ENCODE peak calls at places on chromosomes 16 and 17, in eight cellular contexts. R is cardiac fibroblast, B is thoracic aorta, T is A549, G is transverse colon, J is cardiac muscle cell, L is AG10803, P is endodermal cell. D is an unnamed sample.

GRCh38 chr17:64205804-64206203 is 57.3 kb downstream of the TEX2 start:
- DNase-seq in R (no peak), B (no peak), T (no peak), G (no peak), J (no peak), L (no peak), P (no peak), D (no peak)

GRCh38 chr16:11796227-11797165 is 562 bp downstream of the ZC3H7A start:
- DNase-seq in R (peak), B (no peak), T (peak), G (peak), J (peak), L (peak), P (peak), D (peak)

GRCh38 chr17:82170412-82170961 is 42.2 kb downstream of the CCDC57 start:
- DNase-seq in R (no peak), B (no peak), T (no peak), G (no peak), J (no peak), L (no peak), P (peak), D (peak)

GRCh38 chr16:79839851-79840321 is 239.3 kb upstream of the MAF start:
- DNase-seq in R (no peak), B (no peak), T (no peak), G (no peak), J (no peak), L (no peak), P (no peak), D (no peak)

GRCh38 chr17:39622380-39623006 is 4.3 kb upstream of the PPP1R1B start:
- DNase-seq in R (no peak), B (no peak), T (peak), G (no peak), J (no peak), L (no peak), P (no peak), D (no peak)

GRCh38 chr17:82187500-82187899 is 25.1 kb downstream of the CCDC57 start:
- DNase-seq in R (no peak), B (no peak), T (no peak), G (no peak), J (no peak), L (no peak), P (no peak), D (no peak)

GRCh38 chr17:61701978-61702377 is 111.0 kb upstream of the NACA2 start:
- DNase-seq in R (no peak), B (no peak), T (no peak), G (no peak), J (no peak), L (no peak), P (no peak), D (no peak)

GRCh38 chr16:19809121-19809635 is 75.5 kb downstream of the GPRC5B start:
- DNase-seq in R (peak), B (no peak), T (no peak), G (no peak), J (no peak), L (peak), P (no peak), D (no peak)

GRCh38 chr17:35973333-35974260 is 7.7 kb downstream of the CCL16 start:
- DNase-seq in R (peak), B (no peak), T (no peak), G (no peak), J (no peak), L (peak), P (no peak), D (no peak)

GRCh38 chr16:50438041-50438437 is 69.3 kb upstream of the BRD7 start:
- DNase-seq in R (no peak), B (no peak), T (no peak), G (no peak), J (no peak), L (no peak), P (peak), D (no peak)

GRCh38 chr16:4613636-4614570 is 785 bp downstream of the UBALD1 start:
- DNase-seq in R (peak), B (no peak), T (no peak), G (peak), J (peak), L (peak), P (peak), D (no peak)

GRCh38 chr16:87715658-87716057 is 50.1 kb downstream of the KLHDC4 start:
- DNase-seq in R (peak), B (no peak), T (no peak), G (no peak), J (no peak), L (no peak), P (no peak), D (no peak)

GRCh38 chr16:67236551-67237395 is 9.8 kb downstream of the TMEM208 start:
- DNase-seq in R (peak), B (no peak), T (peak), G (peak), J (peak), L (peak), P (peak), D (no peak)

GRCh38 chr17:48123111-48123510 is 15.5 kb downstream of the SNX11 start:
- DNase-seq in R (no peak), B (no peak), T (no peak), G (no peak), J (no peak), L (no peak), P (peak), D (no peak)

GRCh38 chr17:42132941-42133340 is 10.3 kb downstream of the HSPB9 start:
- DNase-seq in R (peak), B (no peak), T (no peak), G (peak), J (no peak), L (peak), P (no peak), D (no peak)

GRCh38 chr17:41002814-41003213 is 3.1 kb upstream of the KRTAP3-2 start:
- DNase-seq in R (peak), B (no peak), T (no peak), G (no peak), J (no peak), L (no peak), P (no peak), D (no peak)

GRCh38 chr16:70520612-70521297 is 2.6 kb downstream of the COG4 start:
- DNase-seq in R (peak), B (no peak), T (no peak), G (no peak), J (no peak), L (peak), P (no peak), D (no peak)

GRCh38 chr17:356671-357434 is 4.2 kb upstream of the RPH3AL start:
- DNase-seq in R (no peak), B (no peak), T (no peak), G (no peak), J (no peak), L (no peak), P (no peak), D (no peak)

GRCh38 chr16:31215287-31216115 is 1.4 kb downstream of the PYDC1 start:
- DNase-seq in R (peak), B (no peak), T (peak), G (peak), J (peak), L (peak), P (peak), D (no peak)

GRCh38 chr16:23491490-23492391 is 18.6 kb downstream of the GGA2 start:
- DNase-seq in R (peak), B (no peak), T (no peak), G (no peak), J (no peak), L (peak), P (no peak), D (no peak)

GRCh38 chr17:4968166-4968915 is 724 bp upstream of the SPAG7 start:
- DNase-seq in R (no peak), B (no peak), T (peak), G (no peak), J (peak), L (no peak), P (peak), D (no peak)

GRCh38 chr16:8798174-8798527 is 512 bp downstream of the PMM2 start:
- DNase-seq in R (no peak), B (no peak), T (no peak), G (no peak), J (no peak), L (peak), P (no peak), D (no peak)

GRCh38 chr17:4679652-4680051 is 24.3 kb downstream of the PELP1 start:
- DNase-seq in R (peak), B (no peak), T (peak), G (no peak), J (no peak), L (peak), P (peak), D (no peak)

GRCh38 chr17:751269-752001 is 629 bp downstream of the GEMIN4 start:
- DNase-seq in R (peak), B (no peak), T (peak), G (peak), J (peak), L (peak), P (peak), D (peak)

GRCh38 chr16:70737377-70738082 is 51.7 kb upstream of the MTSS2 start:
- DNase-seq in R (peak), B (no peak), T (no peak), G (peak), J (peak), L (peak), P (no peak), D (no peak)

GRCh38 chr16:56866955-56867830 is 2.2 kb downstream of the SLC12A3 start:
- DNase-seq in R (peak), B (no peak), T (peak), G (peak), J (peak), L (peak), P (peak), D (no peak)

DNA sequence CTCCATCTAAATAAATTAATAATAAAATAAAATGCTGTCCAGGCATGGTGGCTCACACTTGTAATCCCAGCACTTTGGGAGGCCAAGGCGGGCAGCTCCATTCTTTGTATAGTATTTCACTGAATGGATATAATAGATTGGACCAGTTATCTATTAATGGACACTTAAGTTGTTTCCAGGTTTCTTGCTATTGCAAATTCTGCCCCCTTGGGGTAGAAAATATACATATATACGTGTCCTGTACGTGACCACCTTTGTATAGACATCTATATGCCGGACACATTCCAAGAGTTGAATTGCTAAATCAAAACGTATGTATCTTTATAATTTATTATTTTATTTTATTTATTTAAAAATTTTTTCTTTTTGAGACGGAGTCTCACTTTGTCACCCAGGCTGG is 3.9 kb upstream of the EXOC7 start:
- DNase-seq in R (peak), B (no peak), T (no peak), G (no peak), J (no peak), L (no peak), P (no peak), D (no peak)
- TF ChIP-seq CTCF in R (peak), B (no peak), T (peak), G (no peak), J (peak), L (peak), P (peak), D (peak)

GRCh38 chr17:78450696-78451344 is 72.4 kb downstream of the PGS1 start:
- DNase-seq in R (peak), B (no peak), T (no peak), G (no peak), J (no peak), L (no peak), P (peak), D (peak)
- TF ChIP-seq CTCF in R (no peak), B (no peak), T (no peak), G (no peak), J (no peak), L (no peak), P (peak), D (no peak)

DNA sequence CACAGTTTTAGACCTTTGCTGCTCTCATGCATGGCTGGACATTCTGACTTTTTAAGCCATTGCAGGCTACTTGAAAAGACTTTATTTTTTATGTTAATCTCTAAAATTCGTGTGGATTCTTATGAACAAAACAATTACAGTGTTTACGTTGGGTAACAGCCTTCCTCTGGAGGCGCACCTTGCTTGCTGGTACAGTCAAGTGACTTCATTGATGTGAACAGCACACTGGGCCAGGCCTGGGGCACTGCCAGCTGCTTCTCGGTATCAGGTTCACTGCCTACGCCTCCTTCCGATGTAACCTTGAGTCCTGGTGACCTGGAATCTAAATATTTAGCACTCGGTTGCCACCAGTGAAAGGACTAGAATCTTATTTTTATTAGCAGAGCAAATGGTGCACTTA is 27.8 kb downstream of the MARCHF10 start:
- DNase-seq in R (no peak), B (peak), T (no peak), G (no peak), J (no peak), L (no peak), P (peak), D (no peak)
- TF ChIP-seq CTCF in R (no peak), B (no peak), T (no peak), G (no peak), J (no peak), L (no peak), P (no peak), D (no peak)

GRCh38 chr17:76704799-76705198 is 6.0 kb downstream of the MXRA7 start:
- DNase-seq in R (no peak), B (no peak), T (no peak), G (no peak), J (no peak), L (no peak), P (peak), D (no peak)
- TF ChIP-seq CTCF in R (no peak), B (no peak), T (no peak), G (no peak), J (no peak), L (no peak), P (no peak), D (no peak)

DNA sequence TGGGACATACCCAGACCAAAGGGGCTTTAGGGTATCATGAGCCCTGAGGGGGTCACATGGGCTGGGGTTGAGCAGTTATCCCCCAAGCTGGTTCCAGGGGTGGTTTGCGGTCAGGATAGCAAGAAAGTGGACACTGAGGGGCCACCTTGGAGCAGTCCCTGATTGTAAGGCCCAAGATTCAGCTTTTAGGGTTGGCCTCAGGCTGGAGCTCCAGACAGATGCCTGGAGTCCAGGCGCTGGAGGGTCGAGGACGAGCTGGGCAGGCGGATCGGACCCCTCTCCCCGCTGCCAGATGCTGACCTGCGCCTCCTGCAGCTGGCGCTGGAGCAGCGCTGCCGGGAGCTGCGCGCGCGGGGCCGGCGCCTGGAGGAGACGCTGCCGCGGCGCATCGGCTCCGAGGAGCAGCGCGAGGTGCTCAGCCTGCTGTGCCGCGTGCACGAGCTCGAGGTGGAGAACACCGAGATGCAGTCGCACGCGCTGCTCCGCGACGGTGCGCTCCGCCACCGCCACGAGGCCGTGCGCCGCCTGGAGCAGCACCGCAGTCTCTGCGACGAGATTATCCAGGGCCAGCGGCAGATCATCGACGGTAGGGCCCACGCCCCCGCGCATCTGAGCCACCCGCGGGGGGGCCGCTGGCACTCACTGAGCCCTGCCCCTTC is 10.0 kb downstream of the BTBD17 start:
- DNase-seq in R (no peak), B (no peak), T (no peak), G (no peak), J (peak), L (no peak), P (peak), D (no peak)
- TF ChIP-seq CTCF in R (no peak), B (no peak), T (peak), G (no peak), J (no peak), L (no peak), P (peak), D (no peak)

D was measured in CD14-positive monocyte.